ENCODE peak calls at places on chromosomes 7 and 10, in five cellular contexts. One of them, this sample, is unnamed.

GRCh38 chr10:114281461-114281860 is 42.4 kb downstream of the VWA2 start:
- DNase-seq in psoas muscle: no peak
- DNase-seq in GM23338: peak; percentile 27
- DNase-seq in MV-4-11: no peak
- DNase-seq in glutamatergic neuron: no peak
- DNase-seq in this sample: peak; percentile 59

GRCh38 chr7:116802144-116802747 is 60.1 kb upstream of the CAPZA2 start:
- DNase-seq in psoas muscle: no peak
- DNase-seq in GM23338: no peak
- DNase-seq in MV-4-11: no peak
- DNase-seq in glutamatergic neuron: no peak
- DNase-seq in this sample: no peak

GRCh38 chr7:132548489-132549078 is 27.7 kb downstream of the PLXNA4 start:
- DNase-seq in psoas muscle: no peak
- DNase-seq in GM23338: no peak
- DNase-seq in MV-4-11: peak; percentile 48
- DNase-seq in glutamatergic neuron: no peak
- DNase-seq in this sample: no peak

GRCh38 chr7:154929006-154929726 is 73.8 kb downstream of the PAXIP1 start:
- DNase-seq in psoas muscle: no peak
- DNase-seq in GM23338: no peak
- DNase-seq in MV-4-11: no peak
- DNase-seq in glutamatergic neuron: no peak
- DNase-seq in this sample: no peak

GRCh38 chr7:27148776-27149641 is 1.4 kb upstream of the HOXA6 start:
- DNase-seq in psoas muscle: no peak
- DNase-seq in GM23338: peak; percentile 17
- DNase-seq in MV-4-11: no peak
- DNase-seq in glutamatergic neuron: no peak
- DNase-seq in this sample: peak; percentile 60

GRCh38 chr10:21961847-21962246 is 41.7 kb downstream of the DNAJC1 start:
- DNase-seq in psoas muscle: no peak
- DNase-seq in GM23338: no peak
- DNase-seq in MV-4-11: no peak
- DNase-seq in glutamatergic neuron: no peak
- DNase-seq in this sample: no peak

GRCh38 chr7:132295198-132295597 is 281.1 kb downstream of the PLXNA4 start:
- DNase-seq in psoas muscle: no peak
- DNase-seq in GM23338: no peak
- DNase-seq in MV-4-11: no peak
- DNase-seq in glutamatergic neuron: no peak
- DNase-seq in this sample: no peak

GRCh38 chr10:123997486-123998196 is 95.8 kb downstream of the CHST15 start:
- DNase-seq in psoas muscle: no peak
- DNase-seq in GM23338: no peak
- DNase-seq in MV-4-11: peak; percentile 83
- DNase-seq in glutamatergic neuron: no peak
- DNase-seq in this sample: peak; percentile 87

GRCh38 chr7:118918556-118918955 is 694.1 kb downstream of the ANKRD7 start:
- DNase-seq in psoas muscle: no peak
- DNase-seq in GM23338: peak; percentile 28
- DNase-seq in MV-4-11: no peak
- DNase-seq in glutamatergic neuron: no peak
- DNase-seq in this sample: no peak

GRCh38 chr10:82310839-82311238 is 435.8 kb downstream of the NRG3 start:
- DNase-seq in psoas muscle: no peak
- DNase-seq in GM23338: no peak
- DNase-seq in MV-4-11: no peak
- DNase-seq in glutamatergic neuron: no peak
- DNase-seq in this sample: no peak

GRCh38 chr10:31320179-31320597 is 1.2 kb downstream of the ZEB1 start:
- DNase-seq in psoas muscle: peak; percentile 49
- DNase-seq in GM23338: peak; percentile 72
- DNase-seq in MV-4-11: no peak
- DNase-seq in glutamatergic neuron: peak; percentile 43
- DNase-seq in this sample: peak; percentile 84

GRCh38 chr10:79266543-79267312 is 80.5 kb upstream of the PPIF start:
- DNase-seq in psoas muscle: peak; percentile 77
- DNase-seq in GM23338: no peak
- DNase-seq in MV-4-11: peak; percentile 90
- DNase-seq in glutamatergic neuron: no peak
- DNase-seq in this sample: peak; percentile 89

GRCh38 chr7:80379034-80379433 is 132.8 kb downstream of the GNAT3 start:
- DNase-seq in psoas muscle: no peak
- DNase-seq in GM23338: no peak
- DNase-seq in MV-4-11: no peak
- DNase-seq in glutamatergic neuron: no peak
- DNase-seq in this sample: no peak

GRCh38 chr10:15469066-15469465 is 98.0 kb upstream of the FAM171A1 start:
- DNase-seq in psoas muscle: no peak
- DNase-seq in GM23338: no peak
- DNase-seq in MV-4-11: no peak
- DNase-seq in glutamatergic neuron: no peak
- DNase-seq in this sample: no peak

GRCh38 chr10:19620867-19621266 is 195.4 kb upstream of the PLXDC2 start:
- DNase-seq in psoas muscle: no peak
- DNase-seq in GM23338: no peak
- DNase-seq in MV-4-11: peak; percentile 7
- DNase-seq in glutamatergic neuron: no peak
- DNase-seq in this sample: no peak

GRCh38 chr7:22765609-22766008 is 38.6 kb downstream of the IL6 start:
- DNase-seq in psoas muscle: no peak
- DNase-seq in GM23338: no peak
- DNase-seq in MV-4-11: peak; percentile 47
- DNase-seq in glutamatergic neuron: no peak
- DNase-seq in this sample: no peak

GRCh38 chr7:155762639-155763038 is 49.6 kb downstream of the SHH start:
- DNase-seq in psoas muscle: no peak
- DNase-seq in GM23338: no peak
- DNase-seq in MV-4-11: no peak
- DNase-seq in glutamatergic neuron: no peak
- DNase-seq in this sample: no peak

GRCh38 chr7:69373171-69374035 is 224.9 kb upstream of the AUTS2 start:
- DNase-seq in psoas muscle: no peak
- DNase-seq in GM23338: no peak
- DNase-seq in MV-4-11: peak; percentile 83
- DNase-seq in glutamatergic neuron: no peak
- DNase-seq in this sample: no peak

GRCh38 chr10:92822060-92822634 is 26.2 kb upstream of the EXOC6 start:
- DNase-seq in psoas muscle: no peak
- DNase-seq in GM23338: no peak
- DNase-seq in MV-4-11: no peak
- DNase-seq in glutamatergic neuron: no peak
- DNase-seq in this sample: no peak

GRCh38 chr10:80529604-80530003 is 8.1 kb upstream of the SH2D4B start:
- DNase-seq in psoas muscle: no peak
- DNase-seq in GM23338: no peak
- DNase-seq in MV-4-11: peak; percentile 60
- DNase-seq in glutamatergic neuron: no peak
- DNase-seq in this sample: no peak

GRCh38 chr10:111076682-111077661 is at the start of gene ADRA2A:
- DNase-seq in psoas muscle: peak; percentile 23
- DNase-seq in GM23338: peak; percentile 75
- DNase-seq in MV-4-11: no peak
- DNase-seq in glutamatergic neuron: peak; percentile 69
- DNase-seq in this sample: no peak

GRCh38 chr10:55629792-55630490 is 731.1 kb downstream of the ZWINT start:
- DNase-seq in psoas muscle: peak; percentile 18
- DNase-seq in GM23338: peak; percentile 65
- DNase-seq in MV-4-11: peak; percentile 3
- DNase-seq in glutamatergic neuron: peak; percentile 75
- DNase-seq in this sample: no peak

GRCh38 chr10:132868995-132869394 is 73.4 kb downstream of the CFAP46 start:
- DNase-seq in psoas muscle: no peak
- DNase-seq in GM23338: no peak
- DNase-seq in MV-4-11: no peak
- DNase-seq in glutamatergic neuron: no peak
- DNase-seq in this sample: peak; percentile 75

GRCh38 chr10:92239600-92240288 is 51.1 kb downstream of the CPEB3 start:
- DNase-seq in psoas muscle: peak; percentile 54
- DNase-seq in GM23338: peak; percentile 61
- DNase-seq in MV-4-11: no peak
- DNase-seq in glutamatergic neuron: peak; percentile 73
- DNase-seq in this sample: peak; percentile 80

GRCh38 chr10:14613570-14613918 is 161.2 kb downstream of the FAM107B start:
- DNase-seq in psoas muscle: no peak
- DNase-seq in GM23338: no peak
- DNase-seq in MV-4-11: no peak
- DNase-seq in glutamatergic neuron: no peak
- DNase-seq in this sample: no peak

GRCh38 chr7:83546586-83546985 is 102.4 kb downstream of the SEMA3E start:
- DNase-seq in psoas muscle: no peak
- DNase-seq in GM23338: no peak
- DNase-seq in MV-4-11: no peak
- DNase-seq in glutamatergic neuron: no peak
- DNase-seq in this sample: no peak

GRCh38 chr7:101166909-101167644 is 1.7 kb upstream of the VGF start:
- DNase-seq in psoas muscle: no peak
- DNase-seq in GM23338: peak; percentile 98
- DNase-seq in MV-4-11: no peak
- DNase-seq in glutamatergic neuron: peak; percentile 54
- DNase-seq in this sample: no peak

GRCh38 chr10:97573672-97574071 is 1.1 kb downstream of the ANKRD2 start:
- DNase-seq in psoas muscle: no peak
- DNase-seq in GM23338: no peak
- DNase-seq in MV-4-11: no peak
- DNase-seq in glutamatergic neuron: no peak
- DNase-seq in this sample: no peak

GRCh38 chr7:2939193-2939885 is 95.2 kb upstream of the GNA12 start:
- DNase-seq in psoas muscle: no peak
- DNase-seq in GM23338: no peak
- DNase-seq in MV-4-11: peak; percentile 78
- DNase-seq in glutamatergic neuron: no peak
- DNase-seq in this sample: peak; percentile 29

This sample was measured in cardiac septum.